ENCODE peak calls at places on chromosome 20, in ten cellular contexts. G is breast epithelium; U is IMR-90; Z is fibroblast of pulmonary artery; X is astrocyte of the spinal cord; Y is GM06990; F is gastrocnemius medialis; D is uterus; J is CD8-positive, alpha-beta T cell; R is heart right ventricle. P is an unnamed sample.

GRCh38 chr20:32681175-32682084 is 7.7 kb upstream of the C20orf203 start:
- DNase-seq in G (peak; percentile 56), U (peak; percentile 17), Z (peak; percentile 11), X (peak; percentile 26), Y (no peak), F (no peak), D (no peak), J (no peak), R (no peak), P (no peak)

GRCh38 chr20:58987790-58988564 is 6.9 kb downstream of the NELFCD start:
- DNase-seq in G (no peak), U (no peak), Z (no peak), X (no peak), Y (no peak), F (no peak), D (no peak), J (no peak), R (no peak), P (no peak)

GRCh38 chr20:51541189-51542032 is 1.1 kb downstream of the NFATC2 start:
- DNase-seq in G (peak; percentile 61), U (peak; percentile 22), Z (peak; percentile 54), X (peak; percentile 54), Y (peak; percentile 66), F (peak; percentile 64), D (peak; percentile 82), J (peak; percentile 66), R (peak; percentile 67), P (peak; percentile 48)

GRCh38 chr20:44112889-44113641 is 73.9 kb downstream of the JPH2 start:
- DNase-seq in G (no peak), U (no peak), Z (no peak), X (no peak), Y (no peak), F (no peak), D (no peak), J (no peak), R (no peak), P (no peak)

GRCh38 chr20:59753836-59754235 is 149.5 kb downstream of the PHACTR3 start:
- DNase-seq in G (no peak), U (no peak), Z (no peak), X (no peak), Y (no peak), F (no peak), D (no peak), J (no peak), R (no peak), P (no peak)

GRCh38 chr20:44426879-44427785 is 48.5 kb upstream of the TTPAL start:
- DNase-seq in G (no peak), U (no peak), Z (no peak), X (no peak), Y (no peak), F (no peak), D (no peak), J (no peak), R (no peak), P (no peak)

GRCh38 chr20:51767018-51767866 is 948 bp downstream of the ATP9A start:
- DNase-seq in G (peak; percentile 81), U (no peak), Z (peak; percentile 14), X (no peak), Y (peak; percentile 38), F (peak; percentile 42), D (peak; percentile 64), J (peak; percentile 9), R (peak; percentile 70), P (no peak)

GRCh38 chr20:3692706-3693294 is 11.0 kb upstream of the ADAM33 start:
- DNase-seq in G (no peak), U (no peak), Z (no peak), X (no peak), Y (no peak), F (no peak), D (no peak), J (no peak), R (no peak), P (no peak)

GRCh38 chr20:31987744-31988143 is 19.8 kb downstream of the XKR7 start:
- DNase-seq in G (no peak), U (no peak), Z (peak; percentile 11), X (no peak), Y (no peak), F (no peak), D (no peak), J (no peak), R (no peak), P (peak; percentile 31)

DNA sequence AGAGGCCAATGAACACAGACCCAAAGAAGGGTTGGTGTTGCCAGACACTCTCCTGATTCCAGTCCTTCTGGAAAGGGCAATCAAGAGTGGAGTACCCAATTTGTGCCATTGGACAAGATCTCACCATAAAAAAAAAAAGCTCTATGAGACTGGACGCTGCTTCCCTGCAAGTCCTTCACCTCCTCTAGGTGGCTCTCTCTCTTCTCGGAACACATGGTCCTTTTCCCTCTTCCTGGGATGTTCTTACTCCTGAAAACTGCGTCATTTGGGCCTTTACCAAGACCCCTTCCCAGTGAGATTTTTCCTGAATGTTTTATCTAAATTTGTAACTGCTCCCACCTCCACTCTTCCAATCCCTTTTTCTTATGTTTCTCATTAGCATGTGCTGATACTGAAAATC is 280.8 kb downstream of the FOXA2 start:
- DNase-seq in G (no peak), U (no peak), Z (no peak), X (no peak), Y (no peak), F (no peak), D (no peak), J (no peak), R (no peak), P (no peak)
- TF ChIP-seq CTCF in G (no peak), U (no peak), Z (no peak), X (peak; percentile 16), Y (peak; percentile 23), F (no peak), D (no peak), J (no peak), R (no peak), P (no peak)

DNA sequence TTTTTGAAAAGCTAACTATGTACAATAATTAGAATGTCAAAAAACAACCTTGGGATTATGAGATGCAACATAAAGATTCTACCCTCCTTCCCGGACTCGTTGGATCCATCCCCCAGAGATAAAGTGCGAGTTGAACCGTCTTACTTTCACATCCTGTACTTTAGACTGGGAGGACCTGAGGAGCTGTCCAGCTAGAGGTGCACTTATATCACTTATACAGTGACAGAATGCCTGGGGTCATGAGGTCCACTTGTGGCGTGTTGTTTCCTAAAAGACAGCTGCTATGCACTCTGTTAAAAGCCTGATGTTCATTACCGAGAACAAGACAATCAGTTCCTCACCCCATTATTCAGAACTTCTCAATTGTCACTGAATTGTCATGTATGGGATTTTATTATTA is 2.1 kb downstream of the CDS2 start:
- DNase-seq in G (no peak), U (no peak), Z (no peak), X (no peak), Y (no peak), F (no peak), D (no peak), J (no peak), R (no peak), P (no peak)
- TF ChIP-seq CTCF in G (no peak), U (no peak), Z (no peak), X (no peak), Y (no peak), F (no peak), D (no peak), J (no peak), R (no peak), P (no peak)

GRCh38 chr20:18018100-18018499 is 39.6 kb downstream of the OVOL2 start:
- DNase-seq in G (no peak), U (no peak), Z (no peak), X (no peak), Y (no peak), F (no peak), D (no peak), J (no peak), R (no peak), P (no peak)

GRCh38 chr20:18020931-18021330 is 36.8 kb downstream of the OVOL2 start:
- DNase-seq in G (no peak), U (no peak), Z (no peak), X (no peak), Y (no peak), F (no peak), D (no peak), J (no peak), R (no peak), P (no peak)

GRCh38 chr20:18016772-18017171 is 40.9 kb downstream of the OVOL2 start:
- DNase-seq in G (no peak), U (no peak), Z (no peak), X (no peak), Y (no peak), F (no peak), D (no peak), J (no peak), R (no peak), P (no peak)

GRCh38 chr20:18024606-18025127 is 33.0 kb downstream of the OVOL2 start:
- DNase-seq in G (no peak), U (no peak), Z (no peak), X (no peak), Y (no peak), F (no peak), D (no peak), J (no peak), R (no peak), P (no peak)

GRCh38 chr20:18019068-18019467 is 38.6 kb downstream of the OVOL2 start:
- DNase-seq in G (no peak), U (peak; percentile 4), Z (peak; percentile 30), X (no peak), Y (no peak), F (no peak), D (no peak), J (no peak), R (no peak), P (no peak)
- TF ChIP-seq CTCF in G (no peak), U (peak; percentile 38), Z (peak; percentile 52), X (peak; percentile 32), Y (peak; percentile 72), F (no peak), D (no peak), J (no peak), R (peak; percentile 26), P (peak; percentile 55)

DNA sequence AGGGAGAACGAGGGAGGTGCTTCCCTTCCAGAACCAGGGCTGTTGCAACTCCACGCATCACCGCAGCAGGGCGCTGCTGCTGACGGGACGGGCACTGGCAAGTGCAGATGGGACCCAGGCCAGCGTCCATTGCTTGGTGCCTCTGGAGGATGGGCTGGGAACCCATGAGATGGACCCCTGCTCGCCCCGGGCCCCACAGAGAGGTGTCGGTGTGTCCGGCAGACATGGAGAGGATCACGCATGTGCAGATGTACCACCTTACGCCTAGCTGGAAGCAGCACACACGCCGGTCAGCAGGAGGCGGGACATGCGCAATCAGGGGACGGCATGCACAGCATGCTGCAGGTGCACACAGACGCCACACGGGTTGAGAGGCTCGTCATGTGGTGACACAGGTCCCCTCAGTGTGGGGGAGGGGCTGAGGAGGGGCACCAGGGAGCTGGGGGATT is 5.7 kb downstream of the CABLES2 start:
- DNase-seq in G (no peak), U (no peak), Z (no peak), X (no peak), Y (no peak), F (no peak), D (no peak), J (no peak), R (no peak), P (no peak)
- TF ChIP-seq CTCF in G (no peak), U (no peak), Z (peak; percentile 8), X (peak; percentile 9), Y (no peak), F (no peak), D (no peak), J (no peak), R (no peak), P (no peak)

GRCh38 chr20:57573893-57574292 is 13.0 kb downstream of the PCK1 start:
- DNase-seq in G (no peak), U (no peak), Z (no peak), X (no peak), Y (no peak), F (no peak), D (no peak), J (no peak), R (no peak), P (no peak)
- TF ChIP-seq CTCF in G (no peak), U (no peak), Z (peak; percentile 10), X (peak; percentile 32), Y (peak; percentile 20), F (no peak), D (no peak), J (no peak), R (no peak), P (peak; percentile 36)

P was measured in HFFc6.